ENCODE peak calls at places on chromosomes 13 and 19, in four cellular contexts. S, A, O and W are unnamed samples.

GRCh38 chr19:39996218-39996810 is 546 bp upstream of the ZNF546 start:
- DNase-seq in S (peak), A (peak), O (no peak), W (no peak)

GRCh38 chr13:54241719-54242118 is 1213.1 kb downstream of the OLFM4 start:
- DNase-seq in S (no peak), A (no peak), O (no peak), W (no peak)

GRCh38 chr13:43697323-43697722 is 89.4 kb downstream of the ENOX1 start:
- DNase-seq in S (no peak), A (no peak), O (no peak), W (no peak)

GRCh38 chr13:32726374-32727037 is 140.3 kb downstream of the PDS5B start:
- DNase-seq in S (peak), A (no peak), O (no peak), W (no peak)

GRCh38 chr13:106373989-106374572 is 161.4 kb downstream of the EFNB2 start:
- DNase-seq in S (peak), A (peak), O (no peak), W (no peak)

GRCh38 chr13:39970177-39970846 is 314.9 kb downstream of the COG6 start:
- DNase-seq in S (no peak), A (no peak), O (no peak), W (no peak)

GRCh38 chr19:17677002-17677401 is 11.2 kb downstream of the UNC13A start:
- DNase-seq in S (no peak), A (no peak), O (no peak), W (no peak)

GRCh38 chr19:13492128-13492527 is 14.2 kb downstream of the CACNA1A start:
- DNase-seq in S (peak), A (peak), O (no peak), W (no peak)

GRCh38 chr13:99414048-99414995 is 87.0 kb upstream of the TM9SF2 start:
- DNase-seq in S (no peak), A (no peak), O (peak), W (peak)

GRCh38 chr19:28454083-28454482 is 758.9 kb downstream of the UQCRFS1 start:
- DNase-seq in S (no peak), A (no peak), O (no peak), W (no peak)

GRCh38 chr13:103926118-103926517 is 859.9 kb upstream of the SLC10A2 start:
- DNase-seq in S (no peak), A (no peak), O (no peak), W (no peak)

GRCh38 chr13:83220241-83220640 is 662.0 kb downstream of the SLITRK1 start:
- DNase-seq in S (no peak), A (no peak), O (no peak), W (no peak)

GRCh38 chr13:48493076-48493765 is 39.7 kb downstream of the RCBTB2 start:
- DNase-seq in S (peak), A (no peak), O (no peak), W (no peak)

GRCh38 chr19:31214086-31214485 is 135.2 kb downstream of the TSHZ3 start:
- DNase-seq in S (peak), A (peak), O (peak), W (peak)

GRCh38 chr19:12365094-12365371 is 450 bp downstream of the ZNF442 start:
- DNase-seq in S (peak), A (peak), O (no peak), W (peak)

GRCh38 chr19:15779756-15780476 is 7.5 kb upstream of the OR10H5 start:
- DNase-seq in S (peak), A (no peak), O (peak), W (no peak)

GRCh38 chr13:93320942-93321341 is 94.3 kb downstream of the GPC6 start:
- DNase-seq in S (peak), A (peak), O (no peak), W (no peak)

GRCh38 chr19:39826311-39826945 is 7.5 kb downstream of the DYRK1B start:
- DNase-seq in S (no peak), A (no peak), O (no peak), W (no peak)

GRCh38 chr19:57088125-57088524 is 31.7 kb upstream of the USP29 start:
- DNase-seq in S (no peak), A (no peak), O (no peak), W (no peak)

GRCh38 chr19:38033658-38034150 is 126.7 kb downstream of the SIPA1L3 start:
- DNase-seq in S (peak), A (no peak), O (no peak), W (no peak)
- TF ChIP-seq CTCF in S (no peak), A (no peak), O (peak), W (no peak)

GRCh38 chr13:79434578-79434977 is 28.5 kb upstream of the RBM26 start:
- DNase-seq in S (peak), A (peak), O (no peak), W (no peak)

GRCh38 chr13:79432992-79433391 is 26.9 kb upstream of the RBM26 start:
- DNase-seq in S (no peak), A (no peak), O (no peak), W (no peak)

GRCh38 chr13:79435549-79435948 is 29.5 kb upstream of the RBM26 start:
- DNase-seq in S (peak), A (peak), O (no peak), W (no peak)

GRCh38 chr13:79429309-79429708 is 23.3 kb upstream of the RBM26 start:
- DNase-seq in S (no peak), A (no peak), O (no peak), W (no peak)

DNA sequence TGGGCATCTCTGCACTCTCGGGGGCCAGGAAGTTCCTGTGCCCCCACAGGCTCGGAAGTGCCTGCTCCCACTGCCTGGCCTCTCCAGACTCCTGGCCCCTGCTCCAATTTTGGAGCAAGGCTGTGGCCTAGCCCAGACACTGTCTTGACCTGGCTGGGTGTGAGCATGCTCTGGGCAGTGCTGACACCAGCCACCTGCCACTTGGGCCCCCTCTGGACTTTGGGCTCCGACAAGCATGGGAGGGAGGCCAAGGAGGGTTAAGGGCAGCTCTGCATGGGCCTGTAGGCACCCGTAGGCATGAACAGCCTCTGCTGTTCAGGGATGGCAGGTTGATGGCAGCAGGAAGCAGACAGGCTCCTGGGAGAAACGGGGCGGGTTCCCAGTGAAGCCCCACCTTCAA is 26.0 kb upstream of the RBM26 start:
- DNase-seq in S (no peak), A (no peak), O (no peak), W (no peak)
- H3K4me3 ChIP-seq in S (no peak), A (no peak), O (no peak), W (no peak)

GRCh38 chr19:1089126-1089771 is 5.9 kb downstream of the POLR2E start:
- DNase-seq in S (no peak), A (no peak), O (no peak), W (peak)
- TF ChIP-seq CTCF in S (no peak), A (no peak), O (no peak), W (no peak)

GRCh38 chr19:19387108-19387507 is 18.4 kb upstream of the GATAD2A start:
- DNase-seq in S (no peak), A (no peak), O (no peak), W (no peak)
- H3K4me3 ChIP-seq in S (peak), A (peak), O (peak), W (peak)

GRCh38 chr13:113033498-113033897 is 64.5 kb downstream of the MCF2L start:
- DNase-seq in S (no peak), A (no peak), O (no peak), W (no peak)

GRCh38 chr13:113036401-113036800 is 67.4 kb downstream of the MCF2L start:
- DNase-seq in S (no peak), A (no peak), O (no peak), W (no peak)

GRCh38 chr13:113033054-113033453 is 64.0 kb downstream of the MCF2L start:
- DNase-seq in S (no peak), A (no peak), O (no peak), W (no peak)

GRCh38 chr13:113035209-113035800 is 66.3 kb downstream of the MCF2L start:
- DNase-seq in S (no peak), A (no peak), O (no peak), W (no peak)

DNA sequence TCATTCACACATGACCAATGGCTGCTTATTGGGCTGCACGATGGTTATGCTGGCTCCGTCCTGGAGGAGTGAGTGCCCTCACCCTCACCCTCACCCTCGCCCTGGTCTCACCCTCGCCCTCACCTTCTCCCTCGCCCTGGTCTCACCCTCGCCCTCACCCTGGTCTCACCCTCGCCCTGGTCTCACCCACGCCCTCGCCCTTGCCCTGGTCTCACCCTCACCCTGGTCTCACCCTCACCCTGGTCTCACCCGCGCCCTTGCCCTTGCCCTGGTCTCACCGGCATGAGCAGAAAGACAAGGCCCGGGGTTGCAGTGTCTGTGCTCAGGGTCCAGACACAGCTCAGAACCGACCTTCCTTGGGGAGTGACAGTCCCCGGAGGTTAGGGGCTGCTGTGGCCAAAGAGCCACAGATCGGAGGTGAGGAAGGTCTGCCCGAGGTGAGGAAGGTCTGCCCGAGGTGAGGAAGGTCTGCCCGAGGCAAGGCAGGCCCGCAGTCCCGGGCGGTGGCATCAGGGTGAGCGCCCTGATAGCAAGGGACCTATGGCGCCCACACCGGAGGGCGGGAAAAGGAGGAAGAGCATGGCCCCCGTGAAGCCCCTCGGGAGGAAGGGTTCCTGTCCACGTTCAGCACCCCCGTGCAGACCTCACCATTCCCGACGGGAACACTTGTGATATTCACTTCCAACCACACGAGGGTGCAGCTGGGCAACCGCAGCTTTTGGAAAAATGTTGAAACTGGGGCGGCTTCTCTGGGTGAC is 65.6 kb downstream of the MCF2L start:
- DNase-seq in S (peak), A (peak), O (no peak), W (no peak)
- TF ChIP-seq CTCF in S (peak), A (peak), O (peak), W (peak)

GRCh38 chr13:35484384-35484783 is 7.9 kb upstream of the MAB21L1 start:
- DNase-seq in S (no peak), A (no peak), O (no peak), W (no peak)

GRCh38 chr13:35481777-35482176 is 5.3 kb upstream of the MAB21L1 start:
- DNase-seq in S (no peak), A (no peak), O (no peak), W (no peak)

GRCh38 chr13:35489050-35489449 is 12.6 kb upstream of the MAB21L1 start:
- DNase-seq in S (no peak), A (no peak), O (no peak), W (no peak)

GRCh38 chr13:35479691-35480090 is 3.2 kb upstream of the MAB21L1 start:
- DNase-seq in S (no peak), A (no peak), O (no peak), W (no peak)

DNA sequence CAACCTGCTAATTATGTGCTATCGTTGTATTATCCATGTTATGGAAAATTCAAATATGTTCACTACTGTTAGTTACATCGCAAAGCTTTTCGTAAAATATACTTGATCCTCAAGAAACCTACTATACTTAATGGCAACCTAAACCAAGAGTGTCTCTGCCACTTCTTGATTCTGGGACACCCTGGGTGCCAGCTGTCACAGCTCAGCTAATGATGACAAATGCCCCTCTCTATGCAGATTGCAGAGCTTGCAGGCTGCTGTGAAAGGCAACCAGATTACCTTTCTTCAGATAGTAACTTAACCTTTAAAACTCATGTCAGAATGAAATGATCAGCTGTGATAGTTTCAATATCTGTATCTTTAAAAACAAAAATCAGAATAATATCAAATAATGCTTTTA is 9.0 kb upstream of the MAB21L1 start:
- DNase-seq in S (no peak), A (no peak), O (no peak), W (no peak)
- H3K4me3 ChIP-seq in S (no peak), A (no peak), O (no peak), W (no peak)